ENCODE peak calls at places on chromosomes 11 and 22, in seven cellular contexts. One of them, this sample, is unnamed.

GRCh38 chr11:425301-425700 is 10.5 kb upstream of the SIGIRR start:
- DNase-seq in heart left ventricle: no peak
- DNase-seq in stimulated activated CD4-positive, alpha-beta T cell treated with anti-CD3 and anti-CD28 coated beads, Interleukin-15, amount 100 ng/mL, for 1 hour: no peak
- DNase-seq in A549: no peak
- DNase-seq in Kasumi-1: no peak
- DNase-seq in GDM1: no peak
- DNase-seq in activated gamma-delta T cell treated with Interleukin-2 at 50 U/mL for 16 hours: no peak
- DNase-seq in this sample: no peak

GRCh38 chr11:46410021-46410420 is 18.4 kb upstream of the CHRM4 start:
- DNase-seq in heart left ventricle: no peak
- DNase-seq in stimulated activated CD4-positive, alpha-beta T cell treated with anti-CD3 and anti-CD28 coated beads, Interleukin-15, amount 100 ng/mL, for 1 hour: no peak
- DNase-seq in A549: no peak
- DNase-seq in Kasumi-1: no peak
- DNase-seq in GDM1: no peak
- DNase-seq in activated gamma-delta T cell treated with Interleukin-2 at 50 U/mL for 16 hours: no peak
- DNase-seq in this sample: no peak

GRCh38 chr11:65291613-65292012 is 23.1 kb upstream of the CDC42EP2 start:
- DNase-seq in heart left ventricle: no peak
- DNase-seq in stimulated activated CD4-positive, alpha-beta T cell treated with anti-CD3 and anti-CD28 coated beads, Interleukin-15, amount 100 ng/mL, for 1 hour: no peak
- DNase-seq in A549: no peak
- DNase-seq in Kasumi-1: no peak
- DNase-seq in GDM1: no peak
- DNase-seq in activated gamma-delta T cell treated with Interleukin-2 at 50 U/mL for 16 hours: no peak
- DNase-seq in this sample: no peak

GRCh38 chr22:43412808-43413785 is 1.3 kb downstream of the MPPED1 start:
- DNase-seq in heart left ventricle: no peak
- DNase-seq in stimulated activated CD4-positive, alpha-beta T cell treated with anti-CD3 and anti-CD28 coated beads, Interleukin-15, amount 100 ng/mL, for 1 hour: no peak
- DNase-seq in A549: no peak
- DNase-seq in Kasumi-1: no peak
- DNase-seq in GDM1: no peak
- DNase-seq in activated gamma-delta T cell treated with Interleukin-2 at 50 U/mL for 16 hours: no peak
- DNase-seq in this sample: no peak

GRCh38 chr22:48835857-48836672 is 991.6 kb downstream of the BRD1 start:
- DNase-seq in heart left ventricle: no peak
- DNase-seq in stimulated activated CD4-positive, alpha-beta T cell treated with anti-CD3 and anti-CD28 coated beads, Interleukin-15, amount 100 ng/mL, for 1 hour: no peak
- DNase-seq in A549: no peak
- DNase-seq in Kasumi-1: no peak
- DNase-seq in GDM1: no peak
- DNase-seq in activated gamma-delta T cell treated with Interleukin-2 at 50 U/mL for 16 hours: no peak
- DNase-seq in this sample: no peak

GRCh38 chr11:119751281-119752060 is 22.5 kb upstream of the NECTIN1 start:
- DNase-seq in heart left ventricle: no peak
- DNase-seq in stimulated activated CD4-positive, alpha-beta T cell treated with anti-CD3 and anti-CD28 coated beads, Interleukin-15, amount 100 ng/mL, for 1 hour: no peak
- DNase-seq in A549: no peak
- DNase-seq in Kasumi-1: no peak
- DNase-seq in GDM1: no peak
- DNase-seq in activated gamma-delta T cell treated with Interleukin-2 at 50 U/mL for 16 hours: no peak
- DNase-seq in this sample: no peak

GRCh38 chr11:68206211-68206610 is 6.9 kb downstream of the KMT5B start:
- DNase-seq in heart left ventricle: no peak
- DNase-seq in stimulated activated CD4-positive, alpha-beta T cell treated with anti-CD3 and anti-CD28 coated beads, Interleukin-15, amount 100 ng/mL, for 1 hour: no peak
- DNase-seq in A549: peak
- DNase-seq in Kasumi-1: peak
- DNase-seq in GDM1: peak
- DNase-seq in activated gamma-delta T cell treated with Interleukin-2 at 50 U/mL for 16 hours: no peak
- DNase-seq in this sample: no peak

GRCh38 chr11:107928767-107929507 is 689 bp downstream of the RAB39A start:
- DNase-seq in heart left ventricle: peak
- DNase-seq in stimulated activated CD4-positive, alpha-beta T cell treated with anti-CD3 and anti-CD28 coated beads, Interleukin-15, amount 100 ng/mL, for 1 hour: no peak
- DNase-seq in A549: no peak
- DNase-seq in Kasumi-1: peak
- DNase-seq in GDM1: no peak
- DNase-seq in activated gamma-delta T cell treated with Interleukin-2 at 50 U/mL for 16 hours: no peak
- DNase-seq in this sample: peak

GRCh38 chr11:46392421-46393230 is 1.1 kb upstream of the CHRM4 start:
- DNase-seq in heart left ventricle: peak
- DNase-seq in stimulated activated CD4-positive, alpha-beta T cell treated with anti-CD3 and anti-CD28 coated beads, Interleukin-15, amount 100 ng/mL, for 1 hour: peak
- DNase-seq in A549: peak
- DNase-seq in Kasumi-1: peak
- DNase-seq in GDM1: peak
- DNase-seq in activated gamma-delta T cell treated with Interleukin-2 at 50 U/mL for 16 hours: peak
- DNase-seq in this sample: peak

GRCh38 chr11:85742873-85743275 is 56.9 kb upstream of the CCDC89 start:
- DNase-seq in heart left ventricle: no peak
- DNase-seq in stimulated activated CD4-positive, alpha-beta T cell treated with anti-CD3 and anti-CD28 coated beads, Interleukin-15, amount 100 ng/mL, for 1 hour: no peak
- DNase-seq in A549: no peak
- DNase-seq in Kasumi-1: no peak
- DNase-seq in GDM1: no peak
- DNase-seq in activated gamma-delta T cell treated with Interleukin-2 at 50 U/mL for 16 hours: no peak
- DNase-seq in this sample: no peak

GRCh38 chr22:44616882-44617655 is 84.9 kb upstream of the PRR5 start:
- DNase-seq in heart left ventricle: peak
- DNase-seq in stimulated activated CD4-positive, alpha-beta T cell treated with anti-CD3 and anti-CD28 coated beads, Interleukin-15, amount 100 ng/mL, for 1 hour: no peak
- DNase-seq in A549: no peak
- DNase-seq in Kasumi-1: no peak
- DNase-seq in GDM1: no peak
- DNase-seq in activated gamma-delta T cell treated with Interleukin-2 at 50 U/mL for 16 hours: no peak
- DNase-seq in this sample: no peak

GRCh38 chr11:48129697-48130395 is 86.8 kb upstream of the OR4B1 start:
- DNase-seq in heart left ventricle: no peak
- DNase-seq in stimulated activated CD4-positive, alpha-beta T cell treated with anti-CD3 and anti-CD28 coated beads, Interleukin-15, amount 100 ng/mL, for 1 hour: no peak
- DNase-seq in A549: no peak
- DNase-seq in Kasumi-1: no peak
- DNase-seq in GDM1: no peak
- DNase-seq in activated gamma-delta T cell treated with Interleukin-2 at 50 U/mL for 16 hours: no peak
- DNase-seq in this sample: no peak

GRCh38 chr22:38824587-38824986 is 19.2 kb downstream of the NPTXR start:
- DNase-seq in heart left ventricle: peak
- DNase-seq in stimulated activated CD4-positive, alpha-beta T cell treated with anti-CD3 and anti-CD28 coated beads, Interleukin-15, amount 100 ng/mL, for 1 hour: no peak
- DNase-seq in A549: peak
- DNase-seq in Kasumi-1: peak
- DNase-seq in GDM1: peak
- DNase-seq in activated gamma-delta T cell treated with Interleukin-2 at 50 U/mL for 16 hours: peak
- DNase-seq in this sample: peak

GRCh38 chr11:118530180-118530682 is 761 bp upstream of the TMEM25 start:
- DNase-seq in heart left ventricle: no peak
- DNase-seq in stimulated activated CD4-positive, alpha-beta T cell treated with anti-CD3 and anti-CD28 coated beads, Interleukin-15, amount 100 ng/mL, for 1 hour: no peak
- DNase-seq in A549: no peak
- DNase-seq in Kasumi-1: no peak
- DNase-seq in GDM1: no peak
- DNase-seq in activated gamma-delta T cell treated with Interleukin-2 at 50 U/mL for 16 hours: no peak
- DNase-seq in this sample: no peak